ENCODE peak calls at places on chromosome 13, in nine cellular contexts. One of them, this sample, is unnamed.
A peak's percentile ranks its signal among the peaks of the same experiment; 100 is the strongest.

GRCh38 chr13:50140742-50141659 is 125.8 kb downstream of the KCNRG start:
- DNase-seq in globus pallidus: no peak
- DNase-seq in naive thymus-derived CD8-positive, alpha-beta T cell: no peak
- DNase-seq in Calu3: no peak
- DNase-seq in fibroblast of pulmonary artery: no peak
- DNase-seq in KG1: no peak
- DNase-seq in tibial artery: no peak
- DNase-seq in esophagus squamous epithelium: no peak
- DNase-seq in HCEC 1CT: no peak
- DNase-seq in this sample: no peak

GRCh38 chr13:30752991-30753616 is 17.8 kb downstream of the ALOX5AP start:
- DNase-seq in globus pallidus: no peak
- DNase-seq in naive thymus-derived CD8-positive, alpha-beta T cell: no peak
- DNase-seq in Calu3: no peak
- DNase-seq in fibroblast of pulmonary artery: no peak
- DNase-seq in KG1: no peak
- DNase-seq in tibial artery: no peak
- DNase-seq in esophagus squamous epithelium: no peak
- DNase-seq in HCEC 1CT: no peak
- DNase-seq in this sample: no peak

GRCh38 chr13:33676700-33677048 is 141.3 kb upstream of the RFC3 start:
- DNase-seq in globus pallidus: peak; percentile 63
- DNase-seq in naive thymus-derived CD8-positive, alpha-beta T cell: no peak
- DNase-seq in Calu3: peak; percentile 40
- DNase-seq in fibroblast of pulmonary artery: peak; percentile 67
- DNase-seq in KG1: no peak
- DNase-seq in tibial artery: no peak
- DNase-seq in esophagus squamous epithelium: no peak
- DNase-seq in HCEC 1CT: peak; percentile 47
- DNase-seq in this sample: peak; percentile 19

GRCh38 chr13:101416181-101417042 is at the start of gene NALCN:
- DNase-seq in globus pallidus: peak; percentile 59
- DNase-seq in naive thymus-derived CD8-positive, alpha-beta T cell: no peak
- DNase-seq in Calu3: peak; percentile 23
- DNase-seq in fibroblast of pulmonary artery: peak; percentile 9
- DNase-seq in KG1: no peak
- DNase-seq in tibial artery: peak; percentile 70
- DNase-seq in esophagus squamous epithelium: no peak
- DNase-seq in HCEC 1CT: peak; percentile 23
- DNase-seq in this sample: no peak

GRCh38 chr13:97076898-97077297 is 82.6 kb upstream of the OXGR1 start:
- DNase-seq in globus pallidus: peak; percentile 11
- DNase-seq in naive thymus-derived CD8-positive, alpha-beta T cell: no peak
- DNase-seq in Calu3: no peak
- DNase-seq in fibroblast of pulmonary artery: peak; percentile 76
- DNase-seq in KG1: no peak
- DNase-seq in tibial artery: no peak
- DNase-seq in esophagus squamous epithelium: no peak
- DNase-seq in HCEC 1CT: no peak
- DNase-seq in this sample: no peak

GRCh38 chr13:110387451-110388140 is 80.5 kb downstream of the COL4A2 start:
- DNase-seq in globus pallidus: no peak
- DNase-seq in naive thymus-derived CD8-positive, alpha-beta T cell: no peak
- DNase-seq in Calu3: no peak
- DNase-seq in fibroblast of pulmonary artery: peak; percentile 70
- DNase-seq in KG1: no peak
- DNase-seq in tibial artery: peak; percentile 89
- DNase-seq in esophagus squamous epithelium: no peak
- DNase-seq in HCEC 1CT: peak; percentile 80
- DNase-seq in this sample: no peak

GRCh38 chr13:28981530-28981929 is 161.4 kb downstream of the MTUS2 start:
- DNase-seq in globus pallidus: no peak
- DNase-seq in naive thymus-derived CD8-positive, alpha-beta T cell: no peak
- DNase-seq in Calu3: no peak
- DNase-seq in fibroblast of pulmonary artery: no peak
- DNase-seq in KG1: no peak
- DNase-seq in tibial artery: no peak
- DNase-seq in esophagus squamous epithelium: no peak
- DNase-seq in HCEC 1CT: no peak
- DNase-seq in this sample: no peak

GRCh38 chr13:73220966-73221720 is 162.3 kb downstream of the KLF5 start:
- DNase-seq in globus pallidus: no peak
- DNase-seq in naive thymus-derived CD8-positive, alpha-beta T cell: no peak
- DNase-seq in Calu3: peak; percentile 18
- DNase-seq in fibroblast of pulmonary artery: no peak
- DNase-seq in KG1: no peak
- DNase-seq in tibial artery: no peak
- DNase-seq in esophagus squamous epithelium: no peak
- DNase-seq in HCEC 1CT: no peak
- DNase-seq in this sample: no peak

GRCh38 chr13:106533101-106533939 is 2.1 kb downstream of the EFNB2 start:
- DNase-seq in globus pallidus: peak; percentile 85
- DNase-seq in naive thymus-derived CD8-positive, alpha-beta T cell: no peak
- DNase-seq in Calu3: peak; percentile 71
- DNase-seq in fibroblast of pulmonary artery: peak; percentile 86
- DNase-seq in KG1: peak; percentile 18
- DNase-seq in tibial artery: peak; percentile 89
- DNase-seq in esophagus squamous epithelium: no peak
- DNase-seq in HCEC 1CT: peak; percentile 72
- DNase-seq in this sample: no peak

GRCh38 chr13:77002590-77003190 is 10.8 kb downstream of the CLN5 start:
- DNase-seq in globus pallidus: no peak
- DNase-seq in naive thymus-derived CD8-positive, alpha-beta T cell: no peak
- DNase-seq in Calu3: no peak
- DNase-seq in fibroblast of pulmonary artery: peak; percentile 65
- DNase-seq in KG1: no peak
- DNase-seq in tibial artery: no peak
- DNase-seq in esophagus squamous epithelium: no peak
- DNase-seq in HCEC 1CT: peak; percentile 47
- DNase-seq in this sample: no peak

GRCh38 chr13:95296326-95296939 is 4.8 kb downstream of the ABCC4 start:
- DNase-seq in globus pallidus: no peak
- DNase-seq in naive thymus-derived CD8-positive, alpha-beta T cell: no peak
- DNase-seq in Calu3: peak; percentile 34
- DNase-seq in fibroblast of pulmonary artery: peak; percentile 39
- DNase-seq in KG1: no peak
- DNase-seq in tibial artery: no peak
- DNase-seq in esophagus squamous epithelium: no peak
- DNase-seq in HCEC 1CT: peak; percentile 36
- DNase-seq in this sample: no peak

GRCh38 chr13:30313307-30313706 is 6.0 kb upstream of the KATNAL1 start:
- DNase-seq in globus pallidus: no peak
- DNase-seq in naive thymus-derived CD8-positive, alpha-beta T cell: no peak
- DNase-seq in Calu3: no peak
- DNase-seq in fibroblast of pulmonary artery: no peak
- DNase-seq in KG1: no peak
- DNase-seq in tibial artery: no peak
- DNase-seq in esophagus squamous epithelium: no peak
- DNase-seq in HCEC 1CT: no peak
- DNase-seq in this sample: no peak

GRCh38 chr13:42654760-42655159 is 80.8 kb downstream of the TNFSF11 start:
- DNase-seq in globus pallidus: no peak
- DNase-seq in naive thymus-derived CD8-positive, alpha-beta T cell: no peak
- DNase-seq in Calu3: no peak
- DNase-seq in fibroblast of pulmonary artery: peak; percentile 13
- DNase-seq in KG1: no peak
- DNase-seq in tibial artery: no peak
- DNase-seq in esophagus squamous epithelium: no peak
- DNase-seq in HCEC 1CT: peak; percentile 4
- DNase-seq in this sample: no peak

GRCh38 chr13:29594710-29595379 is 643 bp downstream of the SLC7A1 start:
- DNase-seq in globus pallidus: no peak
- DNase-seq in naive thymus-derived CD8-positive, alpha-beta T cell: peak; percentile 27
- DNase-seq in Calu3: peak; percentile 37
- DNase-seq in fibroblast of pulmonary artery: peak; percentile 66
- DNase-seq in KG1: no peak
- DNase-seq in tibial artery: peak; percentile 87
- DNase-seq in esophagus squamous epithelium: no peak
- DNase-seq in HCEC 1CT: peak; percentile 50
- DNase-seq in this sample: peak; percentile 63

GRCh38 chr13:41455725-41456419 is 1.5 kb upstream of the RGCC start:
- DNase-seq in globus pallidus: no peak
- DNase-seq in naive thymus-derived CD8-positive, alpha-beta T cell: no peak
- DNase-seq in Calu3: no peak
- DNase-seq in fibroblast of pulmonary artery: no peak
- DNase-seq in KG1: no peak
- DNase-seq in tibial artery: no peak
- DNase-seq in esophagus squamous epithelium: no peak
- DNase-seq in HCEC 1CT: no peak
- DNase-seq in this sample: no peak

GRCh38 chr13:34174671-34175145 is 356.8 kb downstream of the RFC3 start:
- DNase-seq in globus pallidus: no peak
- DNase-seq in naive thymus-derived CD8-positive, alpha-beta T cell: no peak
- DNase-seq in Calu3: no peak
- DNase-seq in fibroblast of pulmonary artery: peak; percentile 53
- DNase-seq in KG1: no peak
- DNase-seq in tibial artery: no peak
- DNase-seq in esophagus squamous epithelium: no peak
- DNase-seq in HCEC 1CT: no peak
- DNase-seq in this sample: no peak

GRCh38 chr13:43364210-43365041 is 341.0 kb downstream of the DNAJC15 start:
- DNase-seq in globus pallidus: peak; percentile 50
- DNase-seq in naive thymus-derived CD8-positive, alpha-beta T cell: no peak
- DNase-seq in Calu3: no peak
- DNase-seq in fibroblast of pulmonary artery: peak; percentile 88
- DNase-seq in KG1: no peak
- DNase-seq in tibial artery: no peak
- DNase-seq in esophagus squamous epithelium: no peak
- DNase-seq in HCEC 1CT: peak; percentile 53
- DNase-seq in this sample: no peak

GRCh38 chr13:113741101-113741731 is 17.8 kb upstream of the TMEM255B start:
- DNase-seq in globus pallidus: no peak
- DNase-seq in naive thymus-derived CD8-positive, alpha-beta T cell: no peak
- DNase-seq in Calu3: no peak
- DNase-seq in fibroblast of pulmonary artery: no peak
- DNase-seq in KG1: peak; percentile 43
- DNase-seq in tibial artery: no peak
- DNase-seq in esophagus squamous epithelium: no peak
- DNase-seq in HCEC 1CT: no peak
- DNase-seq in this sample: no peak

This sample was measured in stimulated activated CD4-positive, alpha-beta T cell treated with anti-CD3 and anti-CD28 coated beads, Interleukin-4, amount 100 ng/mL, for 48 hours.